ENCODE peak calls at places on chromosomes 3 and 15, in ten cellular contexts. X, I, Z, S, C, N, B, F, R and E are unnamed samples.

GRCh38 chr3:159128628-159129027 is 326.8 kb downstream of the MFSD1 start:
- DNase-seq in X (no peak), I (no peak), Z (no peak), S (no peak), C (peak), N (no peak), B (no peak), F (no peak), R (no peak), E (no peak)

GRCh38 chr15:37585966-37586656 is 348.3 kb upstream of the TMCO5A start:
- DNase-seq in X (no peak), I (no peak), Z (no peak), S (peak), C (peak), N (no peak), B (no peak), F (no peak), R (no peak), E (no peak)

GRCh38 chr15:39312984-39313383 is 267.9 kb upstream of the THBS1 start:
- DNase-seq in X (peak), I (no peak), Z (no peak), S (no peak), C (no peak), N (peak), B (no peak), F (no peak), R (no peak), E (no peak)

GRCh38 chr15:46091860-46092450 is 457.1 kb downstream of the SQOR start:
- DNase-seq in X (peak), I (no peak), Z (peak), S (peak), C (peak), N (peak), B (no peak), F (no peak), R (peak), E (no peak)

GRCh38 chr15:74628949-74629348 is 13.3 kb downstream of the CLK3 start:
- DNase-seq in X (no peak), I (no peak), Z (peak), S (no peak), C (no peak), N (no peak), B (no peak), F (no peak), R (no peak), E (no peak)

GRCh38 chr3:192038726-192039125 is 577.8 kb downstream of the PYDC2 start:
- DNase-seq in X (no peak), I (no peak), Z (no peak), S (no peak), C (no peak), N (no peak), B (no peak), F (no peak), R (no peak), E (no peak)

GRCh38 chr3:150147776-150148175 is 177.1 kb upstream of the PFN2 start:
- DNase-seq in X (no peak), I (peak), Z (no peak), S (peak), C (peak), N (peak), B (no peak), F (no peak), R (no peak), E (no peak)

GRCh38 chr3:128489860-128490649 is 2.9 kb downstream of the GATA2 start:
- DNase-seq in X (peak), I (no peak), Z (peak), S (no peak), C (no peak), N (peak), B (peak), F (peak), R (no peak), E (no peak)

GRCh38 chr3:98885851-98886250 is 15.6 kb downstream of the DCBLD2 start:
- DNase-seq in X (no peak), I (no peak), Z (no peak), S (peak), C (no peak), N (no peak), B (no peak), F (no peak), R (no peak), E (no peak)

GRCh38 chr3:26963356-26963742 is 340.8 kb downstream of the LRRC3B start:
- DNase-seq in X (no peak), I (no peak), Z (no peak), S (no peak), C (no peak), N (no peak), B (no peak), F (no peak), R (no peak), E (no peak)

GRCh38 chr3:152019516-152019915 is 146.1 kb downstream of the SUCNR1 start:
- DNase-seq in X (no peak), I (no peak), Z (no peak), S (no peak), C (no peak), N (no peak), B (no peak), F (no peak), R (no peak), E (no peak)

GRCh38 chr3:5115506-5116162 is 6.5 kb upstream of the ARL8B start:
- DNase-seq in X (no peak), I (no peak), Z (no peak), S (peak), C (no peak), N (no peak), B (no peak), F (no peak), R (no peak), E (no peak)

GRCh38 chr15:78384651-78385050 is 44.5 kb downstream of the CRABP1 start:
- DNase-seq in X (no peak), I (no peak), Z (no peak), S (no peak), C (no peak), N (no peak), B (no peak), F (no peak), R (no peak), E (no peak)

GRCh38 chr15:48680841-48681240 is 35.3 kb upstream of the FBN1 start:
- DNase-seq in X (no peak), I (no peak), Z (no peak), S (peak), C (peak), N (no peak), B (no peak), F (no peak), R (no peak), E (no peak)

GRCh38 chr3:194468086-194468485 is 18.7 kb downstream of the ATP13A3 start:
- DNase-seq in X (no peak), I (no peak), Z (no peak), S (no peak), C (no peak), N (no peak), B (no peak), F (no peak), R (no peak), E (no peak)

GRCh38 chr3:32077260-32078084 is 28.9 kb upstream of the GPD1L start:
- DNase-seq in X (peak), I (no peak), Z (no peak), S (peak), C (no peak), N (no peak), B (no peak), F (no peak), R (no peak), E (no peak)

GRCh38 chr15:25710184-25710583 is 152.9 kb downstream of the ATP10A start:
- DNase-seq in X (no peak), I (no peak), Z (peak), S (no peak), C (no peak), N (no peak), B (peak), F (peak), R (no peak), E (peak)

GRCh38 chr15:63299981-63300575 is 22.7 kb downstream of the APH1B start:
- DNase-seq in X (no peak), I (no peak), Z (no peak), S (no peak), C (no peak), N (no peak), B (no peak), F (no peak), R (no peak), E (no peak)

GRCh38 chr3:122409392-122409791 is 6.5 kb downstream of the WDR5B start:
- DNase-seq in X (no peak), I (no peak), Z (no peak), S (no peak), C (no peak), N (no peak), B (no peak), F (no peak), R (peak), E (no peak)

GRCh38 chr3:16884084-16884747 is 539 bp upstream of the PLCL2 start:
- DNase-seq in X (no peak), I (peak), Z (peak), S (peak), C (no peak), N (no peak), B (peak), F (peak), R (peak), E (peak)

GRCh38 chr3:171748341-171748918 is 61.9 kb downstream of the PLD1 start:
- DNase-seq in X (no peak), I (no peak), Z (no peak), S (peak), C (no peak), N (no peak), B (no peak), F (no peak), R (no peak), E (no peak)

GRCh38 chr15:77623008-77623877 is 9.5 kb downstream of the LINGO1 start:
- DNase-seq in X (no peak), I (no peak), Z (peak), S (no peak), C (no peak), N (no peak), B (no peak), F (no peak), R (no peak), E (no peak)

GRCh38 chr3:88203537-88204143 is 53.9 kb downstream of the C3orf38 start:
- DNase-seq in X (peak), I (peak), Z (peak), S (peak), C (peak), N (peak), B (peak), F (peak), R (peak), E (no peak)

GRCh38 chr3:172341482-172342059 is 106.7 kb downstream of the GHSR start:
- DNase-seq in X (peak), I (no peak), Z (no peak), S (peak), C (no peak), N (peak), B (peak), F (no peak), R (peak), E (no peak)

GRCh38 chr3:97479740-97480139 is 284.8 kb upstream of the ARL6 start:
- DNase-seq in X (no peak), I (no peak), Z (no peak), S (no peak), C (no peak), N (no peak), B (no peak), F (no peak), R (no peak), E (no peak)

GRCh38 chr3:32813180-32813579 is 4.6 kb upstream of the TRIM71 start:
- DNase-seq in X (no peak), I (no peak), Z (no peak), S (no peak), C (no peak), N (no peak), B (no peak), F (no peak), R (no peak), E (no peak)

GRCh38 chr15:25175789-25176615 is 221.2 kb downstream of the SNRPN start:
- DNase-seq in X (no peak), I (no peak), Z (peak), S (no peak), C (no peak), N (no peak), B (peak), F (peak), R (no peak), E (no peak)

GRCh38 chr3:127761101-127761802 is 61.1 kb downstream of the MGLL start:
- DNase-seq in X (no peak), I (no peak), Z (no peak), S (no peak), C (no peak), N (peak), B (no peak), F (no peak), R (peak), E (no peak)

GRCh38 chr3:128178782-128179473 is 25.6 kb downstream of the EEFSEC start:
- DNase-seq in X (no peak), I (no peak), Z (no peak), S (peak), C (no peak), N (no peak), B (no peak), F (no peak), R (no peak), E (no peak)

GRCh38 chr3:132135628-132136333 is 101.0 kb upstream of the CPNE4 start:
- DNase-seq in X (no peak), I (no peak), Z (peak), S (peak), C (peak), N (no peak), B (no peak), F (no peak), R (no peak), E (no peak)

GRCh38 chr3:143668924-143669790 is 179.1 kb downstream of the SLC9A9 start:
- DNase-seq in X (no peak), I (no peak), Z (no peak), S (peak), C (no peak), N (no peak), B (no peak), F (no peak), R (no peak), E (no peak)

GRCh38 chr3:144063306-144063705 is 91.7 kb downstream of the DIPK2A start:
- DNase-seq in X (no peak), I (no peak), Z (no peak), S (no peak), C (no peak), N (no peak), B (no peak), F (no peak), R (no peak), E (no peak)

GRCh38 chr3:164641071-164641470 is 437.2 kb downstream of the SI start:
- DNase-seq in X (no peak), I (no peak), Z (no peak), S (no peak), C (no peak), N (no peak), B (no peak), F (no peak), R (no peak), E (no peak)

GRCh38 chr3:110314512-110315114 is 757.0 kb upstream of the NECTIN3 start:
- DNase-seq in X (peak), I (peak), Z (peak), S (peak), C (no peak), N (peak), B (peak), F (peak), R (peak), E (no peak)

GRCh38 chr3:13234155-13234505 is 160.9 kb upstream of the IQSEC1 start:
- DNase-seq in X (no peak), I (no peak), Z (no peak), S (no peak), C (no peak), N (no peak), B (no peak), F (no peak), R (no peak), E (no peak)

GRCh38 chr15:77030042-77030927 is 35.4 kb downstream of the PSTPIP1 start:
- DNase-seq in X (no peak), I (no peak), Z (peak), S (no peak), C (no peak), N (no peak), B (peak), F (peak), R (no peak), E (no peak)

GRCh38 chr15:75727851-75728715 is 15.4 kb upstream of the CSPG4 start:
- DNase-seq in X (peak), I (no peak), Z (peak), S (no peak), C (no peak), N (peak), B (peak), F (peak), R (peak), E (peak)